ENCODE peak calls at places on chromosomes 13 and 19, in nine cellular contexts. Q is left lung; W is epithelial cell of esophagus; O is astrocyte of the spinal cord; N is HepG2; C is cardiac muscle cell; J is adrenal gland; K is H1; G is CD8-positive, alpha-beta memory T cell. P is an unnamed sample.

GRCh38 chr19:43457809-43458208 is 7.6 kb downstream of the LYPD3 start:
- DNase-seq in C (no peak), G (no peak), Q (no peak), O (no peak), J (no peak), N (no peak), W (peak; percentile 27), K (no peak), P (no peak)

GRCh38 chr19:35179830-35180229 is 25.3 kb downstream of the FXYD5 start:
- DNase-seq in K (no peak), W (no peak), C (no peak), G (no peak), Q (no peak), N (no peak), J (no peak), O (no peak), P (no peak)

GRCh38 chr13:51002736-51003135 is 93.1 kb downstream of the RNASEH2B start:
- DNase-seq in K (no peak), W (no peak), J (no peak), Q (no peak), N (no peak), G (no peak), C (no peak), O (no peak), P (no peak)

GRCh38 chr19:1647664-1648155 is 4.7 kb downstream of the TCF3 start:
- DNase-seq in J (no peak), N (no peak), W (no peak), G (no peak), K (no peak), O (no peak), C (no peak), Q (no peak), P (no peak)

GRCh38 chr13:80386001-80386400 is 45.1 kb upstream of the SPRY2 start:
- DNase-seq in Q (no peak), O (no peak), N (no peak), K (no peak), C (no peak), J (no peak), W (no peak), G (no peak), P (no peak)

GRCh38 chr19:55543567-55543966 is 1.8 kb downstream of the SBK3 start:
- DNase-seq in N (no peak), G (no peak), Q (no peak), K (no peak), W (no peak), C (no peak), O (no peak), J (no peak), P (no peak)

GRCh38 chr13:113860051-113860471 is 3.8 kb downstream of the GAS6 start:
- DNase-seq in W (no peak), K (no peak), J (no peak), G (no peak), N (peak; percentile 34), C (no peak), Q (no peak), O (no peak), P (no peak)

GRCh38 chr13:36353001-36353400 is 6.8 kb upstream of the SPART start:
- DNase-seq in Q (no peak), N (no peak), O (no peak), K (no peak), G (no peak), W (no peak), J (no peak), C (peak; percentile 55), P (no peak)

GRCh38 chr19:38056646-38057045 is 149.6 kb downstream of the SIPA1L3 start:
- DNase-seq in C (no peak), W (no peak), K (no peak), N (no peak), J (no peak), Q (no peak), G (no peak), O (no peak), P (no peak)

GRCh38 chr19:49425922-49426592 is 869 bp downstream of the GFY start:
- DNase-seq in J (no peak), C (no peak), K (peak; percentile 84), W (no peak), O (no peak), G (no peak), Q (no peak), N (no peak), P (no peak)

GRCh38 chr13:34201050-34201913 is 383.3 kb downstream of the RFC3 start:
- DNase-seq in O (peak; percentile 19), G (no peak), C (peak; percentile 88), N (peak; percentile 16), J (no peak), K (no peak), Q (no peak), W (peak; percentile 17), P (peak; percentile 76)

GRCh38 chr13:35213911-35214310 is 262.6 kb downstream of the MAB21L1 start:
- DNase-seq in C (no peak), Q (no peak), G (no peak), N (no peak), J (no peak), O (no peak), W (no peak), K (no peak), P (no peak)

GRCh38 chr13:35210234-35210633 is 266.3 kb downstream of the MAB21L1 start:
- DNase-seq in W (peak; percentile 30), K (no peak), O (peak; percentile 10), Q (no peak), J (no peak), G (no peak), N (no peak), C (peak; percentile 30), P (no peak)

GRCh38 chr13:35208587-35208986 is 266.5 kb downstream of the NBEA start:
- DNase-seq in J (no peak), K (no peak), N (no peak), O (no peak), Q (no peak), W (no peak), C (no peak), G (no peak), P (no peak)

DNA sequence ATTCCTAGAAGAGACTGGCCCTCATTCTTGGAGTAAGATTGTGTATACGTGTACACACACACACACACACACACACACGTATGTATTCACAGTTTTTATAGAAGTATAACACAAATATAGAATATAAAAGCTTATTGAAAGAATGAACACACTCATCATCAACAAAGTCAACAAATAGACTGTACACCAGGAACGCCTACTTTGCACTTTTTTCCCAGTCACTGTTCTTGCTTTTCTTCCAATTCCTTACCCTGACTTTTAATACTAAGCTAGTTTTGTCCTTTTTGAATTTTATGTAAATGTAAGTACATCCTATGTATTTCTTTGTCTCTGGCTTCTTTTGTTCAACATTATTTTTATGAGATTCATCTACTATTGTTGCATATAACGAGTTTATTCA is 264.5 kb downstream of the MAB21L1 start:
- DNase-seq in K (no peak), W (no peak), O (no peak), C (no peak), G (no peak), J (no peak), N (no peak), Q (no peak), P (no peak)
- H3K4me3 ChIP-seq in K (no peak overlapping the region), W (no peak overlapping the region), O (no peak overlapping the region), C (no peak overlapping the region), G (no peak overlapping the region), J (no peak overlapping the region), N (no peak overlapping the region), Q (no peak overlapping the region), P (no peak overlapping the region)

DNA sequence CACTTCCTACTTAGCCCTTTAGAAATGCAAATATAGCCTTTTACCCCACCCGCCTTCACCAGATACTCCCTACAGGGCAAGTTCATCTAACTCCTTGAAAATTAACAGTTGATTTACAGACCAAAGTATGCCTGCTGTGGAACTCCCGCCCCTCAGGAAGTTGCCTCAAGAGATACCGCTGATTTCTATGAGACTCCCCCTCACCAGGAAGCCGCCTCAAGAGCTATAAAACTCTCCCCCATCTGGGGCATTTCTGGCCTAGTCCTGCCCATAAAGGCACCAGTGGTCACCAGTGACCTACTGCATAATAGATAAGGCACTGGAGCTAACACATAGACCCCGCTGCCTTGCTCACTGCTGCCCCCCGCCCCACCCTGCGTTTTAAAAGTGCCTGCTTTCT is 201.7 kb upstream of the UBL3 start:
- DNase-seq in Q (no peak), C (peak; percentile 20), K (peak; percentile 50), N (no peak), W (no peak), J (no peak), O (no peak), G (no peak), P (no peak)
- H3K4me3 ChIP-seq in Q (no peak overlapping the region), C (no peak overlapping the region), K (no peak overlapping the region), N (no peak overlapping the region), W (no peak overlapping the region), J (no peak overlapping the region), O (no peak overlapping the region), G (no peak overlapping the region), P (no peak overlapping the region)

DNA sequence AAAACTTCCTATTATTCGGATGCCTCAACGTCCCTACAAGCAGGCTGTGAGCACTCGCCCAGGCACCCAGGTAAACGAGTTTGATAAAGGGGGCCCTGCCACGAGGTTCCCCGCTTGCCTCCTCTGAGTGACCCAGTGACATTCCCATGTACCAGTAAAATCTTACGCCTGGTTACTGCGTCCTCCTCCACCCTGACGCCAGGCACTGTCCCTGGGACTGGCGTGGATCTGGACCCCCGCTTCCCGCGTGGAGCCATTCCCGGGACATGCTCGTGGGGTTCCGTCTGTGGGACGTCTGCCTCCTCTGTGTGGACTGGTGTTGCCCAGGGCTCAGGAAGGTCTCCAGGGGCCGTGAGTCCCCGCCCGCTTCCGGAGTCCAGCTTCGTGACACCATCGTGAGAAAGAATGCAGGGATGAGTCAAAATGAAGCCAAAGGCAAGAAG is 407 bp upstream of the ZNF550 start:
- DNase-seq in G (no peak), J (peak; percentile 38), O (peak; percentile 51), N (no peak), Q (no peak), W (peak; percentile 67), K (no peak), C (peak; percentile 73), P (peak; percentile 28)
- H3K4me3 ChIP-seq in G (peak overlapping the region; percentile 85), J (peak overlapping the region; percentile 29), O (peak overlapping the region; percentile 91), N (peak overlapping the region; percentile 25), Q (peak overlapping the region; percentile 93), W (peak overlapping the region; percentile 90), K (peak overlapping the region; percentile 80), C (peak overlapping the region; percentile 84), P (peak overlapping the region; percentile 96)

GRCh38 chr13:46665243-46665629 is 112.3 kb downstream of the LRCH1 start:
- DNase-seq in C (no peak), N (no peak), O (no peak), Q (no peak), G (no peak), W (no peak), K (no peak), J (no peak), P (no peak)

GRCh38 chr13:46664195-46664594 is 111.2 kb downstream of the LRCH1 start:
- DNase-seq in K (no peak), N (no peak), W (no peak), Q (no peak), C (no peak), O (no peak), G (no peak), J (no peak), P (no peak)

GRCh38 chr13:46666727-46667456 is 113.9 kb downstream of the LRCH1 start:
- DNase-seq in O (no peak), G (no peak), C (no peak), Q (no peak), K (peak; percentile 25), N (no peak), J (no peak), W (no peak), P (no peak)

GRCh38 chr13:46667687-46668281 is 114.8 kb downstream of the LRCH1 start:
- DNase-seq in N (no peak), W (no peak), C (peak; percentile 40), Q (no peak), O (peak; percentile 49), K (no peak), G (no peak), J (no peak), P (no peak)

GRCh38 chr13:46665630-46666482 is 112.9 kb downstream of the LRCH1 start:
- DNase-seq in Q (no peak), K (no peak), O (peak; percentile 47), G (no peak), J (no peak), N (peak; percentile 70), W (peak; percentile 14), C (no peak), P (no peak)
- H3K4me3 ChIP-seq in Q (no peak overlapping the region), K (no peak overlapping the region), O (no peak overlapping the region), G (no peak overlapping the region), J (no peak overlapping the region), N (peak overlapping the region; percentile 29), W (no peak overlapping the region), C (no peak overlapping the region), P (no peak overlapping the region)

P was measured in AG04449.